ENCODE peak calls at places on chromosomes 2 and 18, in six cellular contexts. L is hepatocyte; E is lung; N is effector memory CD4-positive, alpha-beta T cell; G is naive thymus-derived CD4-positive, alpha-beta T cell; O is K562. I is an unnamed sample.

GRCh38 chr2:236675051-236675450 is 105.4 kb downstream of the ACKR3 start:
- DNase-seq in L (no peak), N (no peak), E (no peak), G (no peak), O (no peak), I (no peak)

GRCh38 chr2:160427629-160428424 is 65.8 kb downstream of the RBMS1 start:
- DNase-seq in N (peak; percentile 41), O (no peak), G (peak; percentile 75), L (no peak), E (no peak), I (no peak)

GRCh38 chr2:157413342-157414035 is 30.4 kb downstream of the CYTIP start:
- DNase-seq in G (peak; percentile 94), N (peak; percentile 22), L (no peak), E (no peak), O (no peak), I (no peak)

GRCh38 chr2:144206019-144206418 is 313.9 kb downstream of the ZEB2 start:
- DNase-seq in N (no peak), O (no peak), G (no peak), E (no peak), L (no peak), I (no peak)

GRCh38 chr2:239554761-239555565 is 154.1 kb upstream of the HDAC4 start:
- DNase-seq in E (no peak), G (no peak), N (no peak), L (no peak), O (no peak), I (no peak)

GRCh38 chr18:36451454-36452251 is 154.1 kb downstream of the FHOD3 start:
- DNase-seq in G (no peak), E (no peak), O (no peak), N (no peak), L (no peak), I (no peak)

GRCh38 chr18:67007999-67008398 is 404.1 kb upstream of the CDH19 start:
- DNase-seq in N (no peak), L (no peak), G (no peak), E (no peak), O (no peak), I (no peak)

GRCh38 chr2:26534098-26534864 is 56.4 kb upstream of the OTOF start:
- DNase-seq in G (no peak), L (no peak), O (no peak), E (no peak), N (no peak), I (no peak)

GRCh38 chr18:7921938-7922587 is 354.9 kb downstream of the PTPRM start:
- DNase-seq in G (no peak), O (no peak), N (no peak), L (peak; percentile 39), E (no peak), I (no peak)

GRCh38 chr18:79571221-79572092 is 108.1 kb upstream of the CTDP1 start:
- DNase-seq in O (no peak), E (no peak), L (no peak), N (no peak), G (no peak), I (no peak)

GRCh38 chr2:1605102-1605501 is 139.2 kb downstream of the PXDN start:
- DNase-seq in G (no peak), N (no peak), L (no peak), E (no peak), O (no peak), I (no peak)

GRCh38 chr18:76437910-76438309 is 57.1 kb downstream of the ZNF516 start:
- DNase-seq in G (no peak), L (no peak), N (no peak), E (no peak), O (no peak), I (no peak)

GRCh38 chr2:240411261-240412160 is 24.0 kb upstream of the GPC1 start:
- DNase-seq in E (no peak), O (no peak), G (no peak), L (no peak), N (no peak), I (peak; percentile 6)

GRCh38 chr2:201320701-201321100 is 36.4 kb downstream of the FLACC1 start:
- DNase-seq in L (no peak), G (no peak), N (no peak), O (no peak), E (no peak), I (no peak)
- H3K9me3 ChIP-seq in L (no peaks in the 10 kb centered on the region), G (peaks cover 21% of the 10 kb centered on the region), N (no peaks in the 10 kb centered on the region), O (no peaks in the 10 kb centered on the region), E (peaks cover 8% of the 10 kb centered on the region), I (peaks cover 3% of the 10 kb centered on the region)

GRCh38 chr2:189982777-189983394 is 79.6 kb downstream of the MSTN start:
- DNase-seq in L (no peak), O (peak; percentile 29), N (no peak), G (no peak), E (no peak), I (no peak)
- H3K9me3 ChIP-seq in L (no peaks in the 10 kb centered on the region), O (peaks cover 7% of the 10 kb centered on the region), N (peaks cover 5% of the 10 kb centered on the region), G (peaks cover 29% of the 10 kb centered on the region), E (peaks cover 13% of the 10 kb centered on the region), I (peaks cover 5% of the 10 kb centered on the region)

GRCh38 chr18:32896781-32897547 is 124.1 kb upstream of the KLHL14 start:
- DNase-seq in L (no peak), N (no peak), O (no peak), E (no peak), G (no peak), I (no peak)
- H3K9me3 ChIP-seq in L (peaks cover 5% of the 10 kb centered on the region), N (peaks cover 5% of the 10 kb centered on the region), O (no peaks in the 10 kb centered on the region), E (peaks cover 6% of the 10 kb centered on the region), G (peaks cover 3% of the 10 kb centered on the region), I (no peaks in the 10 kb centered on the region)

GRCh38 chr2:207139551-207139950 is 26.2 kb downstream of the KLF7 start:
- DNase-seq in N (no peak), O (no peak), L (no peak), G (no peak), E (no peak), I (no peak)
- H3K9me3 ChIP-seq in N (no peaks in the 10 kb centered on the region), O (no peaks in the 10 kb centered on the region), L (no peaks in the 10 kb centered on the region), G (no peaks in the 10 kb centered on the region), E (no peaks in the 10 kb centered on the region), I (no peaks in the 10 kb centered on the region)

I was measured in T-helper 17 cell.